ENCODE peak calls at places on chromosomes 2 and 18, in five cellular contexts. M is uterus, T is lower leg skin, O is A549, L is K562. Y is an unnamed sample.

GRCh38 chr2:64114063-64114911 is 29.9 kb downstream of the PELI1 start:
- DNase-seq in M (no peak), T (no peak), O (no peak), L (no peak), Y (no peak)

GRCh38 chr2:147603434-147604225 is 241.2 kb upstream of the ACVR2A start:
- DNase-seq in M (no peak), T (no peak), O (no peak), L (no peak), Y (no peak)

GRCh38 chr2:218261424-218262273 is 834 bp downstream of the GPBAR1 start:
- DNase-seq in M (peak; percentile 13), T (no peak), O (no peak), L (no peak), Y (no peak)

GRCh38 chr2:216897561-216898203 is 37.8 kb upstream of the TNP1 start:
- DNase-seq in M (peak; percentile 39), T (no peak), O (no peak), L (no peak), Y (no peak)

GRCh38 chr18:42363446-42363845 is 408.4 kb downstream of the PIK3C3 start:
- DNase-seq in M (no peak), T (no peak), O (no peak), L (no peak), Y (no peak)

GRCh38 chr2:109521233-109521632 is 92.5 kb downstream of the SEPTIN10 start:
- DNase-seq in M (no peak), T (no peak), O (no peak), L (no peak), Y (peak; percentile 51)

GRCh38 chr2:62435720-62436119 is 70.3 kb downstream of the TMEM17 start:
- DNase-seq in M (no peak), T (no peak), O (no peak), L (no peak), Y (no peak)

GRCh38 chr18:61842146-61842545 is 50.7 kb downstream of the RNF152 start:
- DNase-seq in M (no peak), T (no peak), O (no peak), L (no peak), Y (no peak)

GRCh38 chr18:44507729-44508325 is 172.9 kb upstream of the SETBP1 start:
- DNase-seq in M (no peak), T (no peak), O (no peak), L (no peak), Y (peak; percentile 88)

GRCh38 chr2:60960706-60961105 is 56.8 kb upstream of the PEX13 start:
- DNase-seq in M (no peak), T (no peak), O (no peak), L (no peak), Y (no peak)

GRCh38 chr2:147980940-147981339 is 39.6 kb downstream of the ORC4 start:
- DNase-seq in M (no peak), T (no peak), O (no peak), L (no peak), Y (no peak)

GRCh38 chr2:38178142-38178541 is 102.2 kb upstream of the CYP1B1 start:
- DNase-seq in M (no peak), T (peak; percentile 52), O (no peak), L (no peak), Y (no peak)

GRCh38 chr2:233421091-233421816 is 67.0 kb downstream of the DGKD start:
- DNase-seq in M (no peak), T (no peak), O (no peak), L (no peak), Y (no peak)

GRCh38 chr18:24368749-24369148 is 28.9 kb downstream of the OSBPL1A start:
- DNase-seq in M (no peak), T (no peak), O (no peak), L (no peak), Y (no peak)

GRCh38 chr2:20050104-20050711 is 1.2 kb downstream of the LAPTM4A start:
- DNase-seq in M (no peak), T (peak; percentile 27), O (no peak), L (peak; percentile 34), Y (no peak)

GRCh38 chr2:131093066-131093842 is at the start of gene FAM168B:
- DNase-seq in M (peak; percentile 90), T (peak; percentile 84), O (peak; percentile 76), L (peak; percentile 88), Y (peak; percentile 98)
- TF ChIP-seq POLR2A in M (peak; percentile 98), T (peak; percentile 87), O (peak; percentile 69), L (peak; percentile 85), Y (peak; percentile 65)

GRCh38 chr18:5975111-5975622 is 79.8 kb upstream of the TMEM200C start:
- DNase-seq in M (no peak), T (no peak), O (no peak), L (no peak), Y (no peak)
- H3K4me3 ChIP-seq in M (no peak overlapping the region), T (no peak overlapping the region), O (no peak overlapping the region), L (no peak overlapping the region), Y (no peak overlapping the region)

GRCh38 chr2:156340818-156341481 is 8.4 kb upstream of the NR4A2 start:
- DNase-seq in M (no peak), T (no peak), O (no peak), L (no peak), Y (peak; percentile 82)

GRCh38 chr2:156343096-156343939 is 10.8 kb upstream of the NR4A2 start:
- DNase-seq in M (no peak), T (no peak), O (no peak), L (no peak), Y (no peak)

GRCh38 chr2:156343940-156344301 is 11.4 kb upstream of the NR4A2 start:
- DNase-seq in M (no peak), T (no peak), O (no peak), L (peak; percentile 54), Y (no peak)

GRCh38 chr2:156341482-156342251 is 9.1 kb upstream of the NR4A2 start:
- DNase-seq in M (peak; percentile 96), T (peak; percentile 91), O (peak; percentile 71), L (peak; percentile 90), Y (peak; percentile 96)

DNA sequence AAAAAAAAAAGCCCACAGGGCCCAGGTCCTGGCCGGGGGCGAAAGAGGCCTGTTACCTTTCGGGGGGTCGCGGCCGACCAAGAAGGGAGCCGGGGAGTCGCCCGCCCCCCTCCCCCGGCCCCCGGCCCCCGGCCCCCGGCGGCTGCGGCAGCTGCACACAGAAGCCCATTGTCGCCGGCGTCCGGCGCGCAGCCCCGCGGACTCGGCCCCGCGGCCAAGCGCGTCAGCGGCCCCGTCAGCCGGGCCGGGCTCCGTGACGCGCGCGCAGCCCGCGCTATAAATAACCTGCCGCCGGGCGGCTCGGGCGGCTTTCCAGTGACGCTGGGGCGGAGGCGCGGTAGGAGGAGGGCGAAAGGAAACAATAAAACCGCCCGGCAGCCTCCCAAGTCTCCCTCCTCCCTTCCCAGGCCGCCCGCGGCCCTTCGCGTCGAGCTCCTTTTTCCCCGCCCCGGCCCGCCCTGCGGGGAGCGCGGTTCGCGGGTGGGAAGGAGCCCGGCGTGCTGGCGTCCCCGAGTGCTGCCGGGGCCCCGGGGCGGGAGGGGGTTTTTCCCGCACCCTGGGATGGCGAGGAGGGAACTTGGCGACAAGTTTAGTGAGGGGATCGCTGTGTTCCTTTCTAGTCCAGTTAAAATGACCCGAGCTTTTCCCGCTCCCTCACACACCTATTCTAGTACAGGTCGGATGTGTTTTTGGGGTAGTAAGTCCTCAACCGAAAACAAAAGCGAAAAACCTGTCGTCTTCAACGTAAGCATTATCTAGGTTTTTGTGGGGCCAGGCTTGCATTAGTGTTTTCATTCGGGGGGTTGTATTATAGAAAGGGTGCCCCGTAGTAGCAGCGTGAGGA is 10.0 kb upstream of the NR4A2 start:
- DNase-seq in M (peak; percentile 98), T (peak; percentile 93), O (peak; percentile 65), L (peak; percentile 80), Y (peak; percentile 96)
- TF ChIP-seq POLR2A in M (peak; percentile 84), T (peak; percentile 59), O (peak; percentile 37), L (peak; percentile 57), Y (peak; percentile 54)

GRCh38 chr2:10449838-10450691 is 1.9 kb upstream of the ODC1 start:
- DNase-seq in M (no peak), T (no peak), O (peak; percentile 58), L (no peak), Y (no peak)
- H3K4me3 ChIP-seq in M (no peak overlapping the region), T (no peak overlapping the region), O (peak overlapping the region; percentile 16), L (peak overlapping the region; percentile 71), Y (no peak overlapping the region)

GRCh38 chr2:237487496-237487895 is 445 bp downstream of the MLPH start:
- DNase-seq in M (no peak), T (no peak), O (no peak), L (no peak), Y (peak; percentile 63)
- TF ChIP-seq POLR2A in M (no peak), T (no peak), O (no peak), L (no peak), Y (no peak)

GRCh38 chr2:201852878-201853415 is 46.6 kb downstream of the CDK15 start:
- DNase-seq in M (no peak), T (no peak), O (peak; percentile 25), L (no peak), Y (no peak)

GRCh38 chr2:201852462-201852861 is 46.1 kb downstream of the CDK15 start:
- DNase-seq in M (no peak), T (no peak), O (no peak), L (no peak), Y (no peak)

GRCh38 chr2:201854841-201855240 is 48.5 kb downstream of the CDK15 start:
- DNase-seq in M (no peak), T (no peak), O (no peak), L (no peak), Y (no peak)

GRCh38 chr2:201855356-201855755 is 49.0 kb downstream of the CDK15 start:
- DNase-seq in M (no peak), T (no peak), O (no peak), L (no peak), Y (no peak)

GRCh38 chr2:201854221-201854801 is 48.0 kb downstream of the CDK15 start:
- DNase-seq in M (no peak), T (no peak), O (no peak), L (no peak), Y (no peak)
- H3K4me3 ChIP-seq in M (no peak overlapping the region), T (no peak overlapping the region), O (no peak overlapping the region), L (no peak overlapping the region), Y (no peak overlapping the region)

GRCh38 chr2:169569948-169570347 is 3.7 kb downstream of the FASTKD1 start:
- DNase-seq in M (no peak), T (no peak), O (no peak), L (no peak), Y (no peak)
- TF ChIP-seq POLR2A in M (no peak), T (no peak), O (no peak), L (no peak), Y (no peak)

GRCh38 chr18:13217466-13217961 is 1.0 kb upstream of the LDLRAD4 start:
- DNase-seq in M (peak; percentile 60), T (peak; percentile 32), O (no peak), L (peak; percentile 50), Y (peak; percentile 85)

GRCh38 chr18:13216732-13217465 is 1.7 kb upstream of the LDLRAD4 start:
- DNase-seq in M (peak; percentile 61), T (no peak), O (no peak), L (peak; percentile 37), Y (no peak)

GRCh38 chr18:13219012-13219396 is 444 bp downstream of the LDLRAD4 start:
- DNase-seq in M (no peak), T (no peak), O (no peak), L (no peak), Y (no peak)

GRCh38 chr18:13218376-13219011 is at the start of gene LDLRAD4:
- DNase-seq in M (peak; percentile 55), T (peak; percentile 33), O (no peak), L (no peak), Y (no peak)

GRCh38 chr18:13217971-13218375 is 587 bp upstream of the LDLRAD4 start:
- DNase-seq in M (peak; percentile 51), T (no peak), O (no peak), L (peak; percentile 35), Y (no peak)
- H3K4me3 ChIP-seq in M (peak overlapping the region; percentile 67), T (peak overlapping the region; percentile 71), O (peak overlapping the region; percentile 71), L (no peak overlapping the region), Y (peak overlapping the region; percentile 83)

Y was measured in spleen.